ENCODE peak calls at places on chromosomes 12 and 14, in four cellular contexts. P is endothelial cell of umbilical vein, X is sigmoid colon, V is transverse colon. K is an unnamed sample. For H3K27me3, the result is how much of the 10 kb centered on the place peaks cover.

GRCh38 chr12:111248981-111249380 is 119.9 kb downstream of the PHETA1 start:
- DNase-seq in P (no peak), X (no peak), V (no peak), K (no peak)

GRCh38 chr12:95173392-95174251 is 43.6 kb downstream of the FGD6 start:
- DNase-seq in X (peak), P (peak), V (peak), K (peak)

GRCh38 chr14:100982356-100982755 is 78.8 kb upstream of the RTL1 start:
- DNase-seq in V (no peak), P (no peak), X (no peak), K (no peak)

GRCh38 chr12:5797661-5798060 is 147.4 kb downstream of the ANO2 start:
- DNase-seq in X (no peak), V (no peak), P (no peak), K (no peak)

GRCh38 chr14:73457050-73457934 is 1.1 kb downstream of the NUMB start:
- DNase-seq in X (peak), V (no peak), P (peak), K (no peak)

GRCh38 chr14:100779691-100780080 is 46.2 kb upstream of the MEG3 start:
- DNase-seq in V (peak), P (no peak), X (peak), K (no peak)

GRCh38 chr14:62847168-62847567 is 198.1 kb downstream of the KCNH5 start:
- DNase-seq in X (no peak), V (no peak), P (no peak), K (no peak)

GRCh38 chr12:65152586-65152985 is 16.8 kb upstream of the LEMD3 start:
- DNase-seq in V (no peak), P (no peak), X (no peak), K (no peak)

GRCh38 chr14:23430733-23431105 is 4.7 kb downstream of the MYH7 start:
- DNase-seq in X (peak), V (no peak), P (no peak), K (no peak)

GRCh38 chr14:24071144-24071697 is at the start of gene CPNE6:
- DNase-seq in V (no peak), P (no peak), X (no peak), K (no peak)

GRCh38 chr12:85301054-85301453 is 21.0 kb downstream of the ALX1 start:
- DNase-seq in V (no peak), P (no peak), X (no peak), K (no peak)

GRCh38 chr12:48296586-48297396 is 53.9 kb downstream of the ZNF641 start:
- DNase-seq in V (peak), X (peak), P (peak), K (peak)

GRCh38 chr14:21090194-21090939 is 8.1 kb downstream of the ZNF219 start:
- DNase-seq in P (no peak), V (peak), X (no peak), K (peak)

GRCh38 chr14:35405304-35405996 is 901 bp upstream of the NFKBIA start:
- DNase-seq in P (no peak), V (peak), X (peak), K (peak)

GRCh38 chr12:53676715-53677611 is 1.1 kb upstream of the ATP5MC2 start:
- DNase-seq in X (peak), P (peak), V (peak), K (peak)

GRCh38 chr12:109951136-109951535 is 45.0 kb downstream of the GIT2 start:
- DNase-seq in X (no peak), V (no peak), P (no peak), K (no peak)

GRCh38 chr14:72788255-72788654 is 105.6 kb downstream of the DPF3 start:
- DNase-seq in V (no peak), X (no peak), P (no peak), K (no peak)

GRCh38 chr12:58082996-58083395 is 141.6 kb downstream of the ATP23 start:
- DNase-seq in V (no peak), X (no peak), P (no peak), K (no peak)

GRCh38 chr12:103884316-103884715 is 43.3 kb upstream of the NT5DC3 start:
- DNase-seq in P (peak), X (no peak), V (peak), K (no peak)

GRCh38 chr12:49548822-49549648 is 10.2 kb downstream of the KCNH3 start:
- DNase-seq in P (peak), V (peak), X (no peak), K (no peak)

GRCh38 chr14:76056128-76056527 is 70.6 kb downstream of the IFT43 start:
- DNase-seq in V (no peak), X (no peak), P (no peak), K (no peak)

GRCh38 chr12:20404576-20405346 is 36.4 kb downstream of the PDE3A start:
- DNase-seq in X (peak), P (peak), V (peak), K (peak)

GRCh38 chr12:106954462-106955376 is 988 bp upstream of the TMEM263 start:
- DNase-seq in V (peak), X (peak), P (peak), K (peak)

GRCh38 chr14:97723834-97724770 is 926.9 kb downstream of the VRK1 start:
- DNase-seq in V (no peak), X (no peak), P (no peak), K (no peak)

GRCh38 chr12:104319918-104320626 is 16.5 kb downstream of the EID3 start:
- DNase-seq in P (no peak), V (no peak), X (no peak), K (no peak)

GRCh38 chr12:53231859-53232640 is at the start of gene RARG:
- DNase-seq in P (no peak), X (peak), V (peak), K (peak)

GRCh38 chr14:51596473-51596870 is 55.2 kb upstream of the FRMD6 start:
- DNase-seq in X (no peak), V (no peak), P (no peak), K (no peak)

GRCh38 chr12:92096346-92097136 is 49.1 kb downstream of the BTG1 start:
- DNase-seq in V (no peak), P (peak), X (no peak), K (no peak)

GRCh38 chr12:120586216-120586615 is 5.0 kb upstream of the POP5 start:
- DNase-seq in V (no peak), X (no peak), P (no peak), K (no peak)

GRCh38 chr14:22481546-22481945 is 107.5 kb downstream of the DAD1 start:
- DNase-seq in V (no peak), X (no peak), P (no peak), K (no peak)

GRCh38 chr14:51954657-51955056 is 34.7 kb upstream of the RTRAF start:
- DNase-seq in V (no peak), X (no peak), P (no peak), K (no peak)

DNA sequence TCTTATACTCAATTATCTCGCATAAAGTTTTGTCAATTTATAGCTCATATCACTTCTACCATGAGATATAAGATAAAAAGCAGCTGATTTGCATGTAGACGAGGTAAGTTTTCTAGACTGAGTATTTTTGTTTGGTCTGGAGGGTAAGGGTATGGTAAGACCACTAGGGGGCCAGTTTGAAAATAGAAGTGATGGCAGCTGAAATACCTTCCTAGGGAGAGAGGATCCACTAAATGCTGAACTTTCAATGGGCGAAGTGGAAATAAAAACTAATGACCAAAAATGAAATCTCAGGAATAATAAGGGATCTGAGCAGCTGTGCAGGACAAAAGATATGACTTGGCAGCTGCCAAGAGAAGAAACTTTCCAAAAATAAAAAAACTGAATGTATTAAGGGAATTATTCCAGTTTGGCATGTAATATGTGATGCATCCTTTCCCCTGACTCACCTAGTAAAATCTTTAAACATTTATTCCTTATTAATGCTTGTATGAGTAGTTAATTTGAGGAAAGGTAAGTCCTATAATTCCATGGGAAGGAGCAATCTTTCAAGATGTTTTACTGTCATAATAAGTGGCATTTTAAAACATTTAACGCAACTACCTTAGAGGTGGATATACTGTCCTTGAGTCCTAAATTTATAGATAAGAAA is 754.5 kb downstream of the C12orf50 start:
- DNase-seq in V (no peak), P (peak), X (no peak), K (no peak)
- TF ChIP-seq CTCF in V (peak), P (peak), X (no peak), K (no peak)

DNA sequence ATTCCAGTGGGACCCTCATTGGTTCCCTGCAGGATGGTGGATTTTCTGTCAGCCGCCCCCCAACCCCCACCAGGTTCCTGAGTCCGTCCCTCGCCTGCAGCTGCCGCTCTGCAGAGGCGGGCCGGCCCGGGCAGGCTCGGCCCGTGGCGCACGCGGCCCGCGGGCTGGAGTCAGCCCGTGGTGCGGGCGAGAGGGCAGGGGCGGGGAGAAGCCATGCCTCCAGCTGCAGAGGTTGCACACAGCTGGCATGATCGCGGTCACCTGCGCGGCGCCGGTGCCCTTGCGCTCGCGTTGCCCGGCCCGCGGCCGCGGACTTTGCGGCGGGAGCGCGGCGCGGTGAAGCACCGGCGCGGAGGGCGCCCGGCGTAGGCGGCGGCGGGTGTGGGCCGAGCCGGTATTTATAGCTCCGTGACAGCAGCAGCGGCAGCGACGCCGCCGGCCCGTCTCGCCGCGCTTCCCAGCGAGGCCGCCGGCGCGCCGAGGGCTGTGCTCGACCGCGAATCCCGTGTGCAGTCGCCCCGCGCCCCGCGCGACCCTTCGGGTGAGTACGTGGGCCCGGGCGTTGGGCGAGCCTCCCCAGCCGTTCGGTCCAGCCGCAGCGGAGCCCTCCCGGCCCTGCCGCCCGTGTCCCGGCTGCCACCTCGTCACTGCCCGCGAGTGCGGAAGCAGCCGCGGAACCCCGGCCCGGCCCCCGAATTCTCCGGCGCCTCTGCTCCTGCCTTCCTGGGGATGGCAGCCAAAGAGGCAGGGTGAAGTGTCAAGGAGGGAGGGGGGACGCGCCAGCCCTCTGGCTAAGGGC is at the start of gene TMEM117:
- DNase-seq in P (peak), X (peak), V (peak), K (peak)
- TF ChIP-seq POLR2A in P (peak), X (no peak), V (peak), K (no peak)

GRCh38 chr12:1737643-1738286 is 46.9 kb downstream of the ADIPOR2 start:
- DNase-seq in V (no peak), P (no peak), X (no peak), K (no peak)

GRCh38 chr12:1740161-1740948 is 49.5 kb downstream of the ADIPOR2 start:
- DNase-seq in X (no peak), P (no peak), V (no peak), K (no peak)

GRCh38 chr12:1738480-1738879 is 47.6 kb downstream of the ADIPOR2 start:
- DNase-seq in V (no peak), P (peak), X (no peak), K (no peak)

GRCh38 chr12:1741154-1741949 is 50.5 kb downstream of the ADIPOR2 start:
- DNase-seq in V (no peak), P (no peak), X (no peak), K (no peak)

DNA sequence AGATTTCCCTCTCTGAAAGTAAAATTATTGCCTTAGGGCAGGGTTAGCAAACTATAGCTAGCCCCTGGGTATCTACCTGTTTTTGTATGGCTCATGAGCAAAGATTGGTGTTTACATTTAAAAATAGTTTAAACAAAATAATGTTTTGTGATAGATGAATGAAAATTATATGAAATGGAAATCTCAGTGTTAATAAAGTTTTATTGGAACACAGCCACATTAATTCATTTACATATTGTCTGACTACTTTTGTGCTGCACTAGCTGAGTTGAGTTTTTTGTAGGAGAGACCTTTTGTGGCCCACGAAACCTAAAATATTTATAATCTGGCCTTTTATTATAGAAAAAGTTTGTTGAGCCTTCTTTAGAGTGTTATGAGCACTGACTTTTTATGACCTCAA is 48.5 kb downstream of the ADIPOR2 start:
- DNase-seq in V (no peak), X (no peak), P (no peak), K (no peak)
- H3K27me3 ChIP-seq in V (under half), X (under half), P (under half), K (under half)

GRCh38 chr12:25745281-25745680 is 192.2 kb upstream of the LMNTD1 start:
- DNase-seq in P (peak), V (no peak), X (no peak), K (no peak)
- TF ChIP-seq CTCF in P (no peak), V (no peak), X (no peak), K (no peak)

GRCh38 chr14:68938515-68939423 is 40.3 kb downstream of the ACTN1 start:
- DNase-seq in P (peak), V (peak), X (peak), K (no peak)

GRCh38 chr14:68941820-68942219 is 37.3 kb downstream of the ACTN1 start:
- DNase-seq in V (peak), X (peak), P (peak), K (no peak)

GRCh38 chr14:68939424-68939892 is 39.6 kb downstream of the ACTN1 start:
- DNase-seq in V (no peak), X (no peak), P (no peak), K (no peak)

GRCh38 chr14:68940614-68941185 is 38.4 kb downstream of the ACTN1 start:
- DNase-seq in V (no peak), X (no peak), P (no peak), K (no peak)

DNA sequence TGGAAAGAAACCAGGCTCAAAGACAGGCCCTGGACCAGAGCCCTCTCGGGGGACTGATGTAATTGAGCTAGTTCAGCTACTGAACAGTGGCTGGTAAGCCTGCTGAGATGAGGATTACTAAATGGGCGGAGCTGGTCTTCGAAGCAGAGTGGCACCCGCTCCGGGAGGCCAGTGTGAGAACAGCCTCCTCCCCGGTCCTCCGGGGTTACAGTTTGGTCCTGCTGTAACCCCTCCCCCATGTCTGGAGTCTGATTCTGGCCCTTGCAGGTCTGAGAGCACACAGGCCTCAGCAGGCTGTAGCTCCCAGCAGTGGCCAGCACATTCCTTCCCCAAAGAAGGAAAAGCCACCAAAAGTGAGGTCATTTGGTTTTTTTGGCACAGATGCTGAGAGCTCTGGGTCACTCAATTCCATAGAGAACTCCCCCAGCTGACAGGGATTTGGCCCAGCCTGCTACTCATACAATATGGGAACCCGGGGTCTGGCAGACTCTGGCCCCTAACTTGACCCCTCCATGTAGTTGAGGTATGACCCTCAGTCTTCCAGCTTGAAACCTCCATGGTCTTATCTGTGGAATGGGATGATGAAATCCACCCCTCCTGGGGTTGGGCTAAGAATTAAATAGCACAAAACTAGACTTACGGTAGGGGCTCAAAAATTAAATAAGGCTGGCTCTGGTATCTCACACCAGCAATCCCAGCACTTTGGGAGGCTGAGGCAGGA is 39.0 kb downstream of the ACTN1 start:
- DNase-seq in P (peak), X (peak), V (peak), K (no peak)
- TF ChIP-seq POLR2A in P (peak), X (no peak), V (no peak), K (no peak)

GRCh38 chr12:125192690-125193221 is 127.5 kb downstream of the AACS start:
- DNase-seq in V (no peak), P (no peak), X (no peak), K (no peak)
- H3K27me3 ChIP-seq in V (half or more), P (under half), X (half or more), K (under half)

DNA sequence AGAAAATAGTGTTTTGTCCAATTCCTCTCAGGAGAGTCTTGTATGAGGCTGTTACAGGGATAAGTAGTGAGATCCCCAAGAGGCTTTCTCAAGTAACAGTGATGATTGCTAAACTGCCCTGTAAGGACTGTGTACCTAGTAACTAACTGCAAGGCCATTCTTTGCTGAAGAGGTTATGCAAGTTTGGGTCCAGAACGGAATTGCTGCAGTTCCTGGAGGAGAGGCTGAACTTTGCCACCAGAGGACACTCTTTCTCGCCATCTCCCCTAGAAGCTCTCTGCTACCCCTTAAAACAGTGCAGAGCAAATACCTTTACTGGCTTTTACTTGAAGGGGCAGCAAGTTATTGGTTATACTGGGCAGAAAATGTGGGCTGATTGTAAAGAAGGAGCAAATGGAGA is 180.0 kb downstream of the RBM19 start:
- DNase-seq in V (no peak), P (no peak), X (no peak), K (no peak)
- TF ChIP-seq CTCF in V (no peak), P (no peak), X (no peak), K (no peak)

GRCh38 chr12:2009623-2010022 is 5.4 kb upstream of the DCP1B start:
- DNase-seq in X (no peak), P (no peak), V (no peak), K (no peak)

GRCh38 chr12:2003676-2004112 is 563 bp downstream of the DCP1B start:
- DNase-seq in P (no peak), V (no peak), X (no peak), K (no peak)

GRCh38 chr12:2008677-2009076 is 4.4 kb upstream of the DCP1B start:
- DNase-seq in V (no peak), P (no peak), X (no peak), K (no peak)

GRCh38 chr12:2004113-2004929 is at the start of gene DCP1B:
- DNase-seq in X (peak), V (peak), P (peak), K (peak)
- TF ChIP-seq POLR2A in X (peak), V (peak), P (peak), K (peak)

GRCh38 chr12:108145011-108145410 is 15.9 kb downstream of the WSCD2 start:
- DNase-seq in P (no peak), V (no peak), X (no peak), K (no peak)
- H3K27me3 ChIP-seq in P (under half), V (under half), X (under half), K (under half)

K was measured in ovary.